ENCODE peak calls at places on chromosomes 1 and 21, in seven cellular contexts. One of them, this sample, is unnamed. For H3K36me3, the result is how much of the 10 kb centered on the place peaks cover.

GRCh38 chr1:157105988-157106812 is 6.6 kb upstream of the ETV3L start:
- DNase-seq in astrocyte: peak
- DNase-seq in HepG2: no peak
- DNase-seq in fibroblast of lung: peak
- DNase-seq in IMR-90: peak
- DNase-seq in GM23248: peak
- DNase-seq in kidney: no peak
- DNase-seq in this sample: no peak

GRCh38 chr1:168803696-168804510 is 74.9 kb upstream of the DPT start:
- DNase-seq in astrocyte: peak
- DNase-seq in HepG2: no peak
- DNase-seq in fibroblast of lung: no peak
- DNase-seq in IMR-90: no peak
- DNase-seq in GM23248: no peak
- DNase-seq in kidney: no peak
- DNase-seq in this sample: peak

GRCh38 chr1:177287996-177288395 is 117.2 kb downstream of the BRINP2 start:
- DNase-seq in astrocyte: peak
- DNase-seq in HepG2: no peak
- DNase-seq in fibroblast of lung: peak
- DNase-seq in IMR-90: peak
- DNase-seq in GM23248: no peak
- DNase-seq in kidney: no peak
- DNase-seq in this sample: no peak

GRCh38 chr1:115829947-115830346 is 11.0 kb downstream of the NHLH2 start:
- DNase-seq in astrocyte: no peak
- DNase-seq in HepG2: no peak
- DNase-seq in fibroblast of lung: no peak
- DNase-seq in IMR-90: no peak
- DNase-seq in GM23248: no peak
- DNase-seq in kidney: no peak
- DNase-seq in this sample: no peak

GRCh38 chr1:18342744-18343143 is 138.0 kb upstream of the KLHDC7A start:
- DNase-seq in astrocyte: no peak
- DNase-seq in HepG2: no peak
- DNase-seq in fibroblast of lung: no peak
- DNase-seq in IMR-90: no peak
- DNase-seq in GM23248: no peak
- DNase-seq in kidney: no peak
- DNase-seq in this sample: no peak

GRCh38 chr1:187513190-187513589 is 684.4 kb downstream of the PLA2G4A start:
- DNase-seq in astrocyte: no peak
- DNase-seq in HepG2: no peak
- DNase-seq in fibroblast of lung: no peak
- DNase-seq in IMR-90: no peak
- DNase-seq in GM23248: peak
- DNase-seq in kidney: no peak
- DNase-seq in this sample: no peak

GRCh38 chr1:109539676-109540075 is at the start of gene GPR61:
- DNase-seq in astrocyte: no peak
- DNase-seq in HepG2: no peak
- DNase-seq in fibroblast of lung: no peak
- DNase-seq in IMR-90: no peak
- DNase-seq in GM23248: no peak
- DNase-seq in kidney: no peak
- DNase-seq in this sample: no peak

GRCh38 chr21:16841917-16842316 is 670.9 kb upstream of the CXADR start:
- DNase-seq in astrocyte: no peak
- DNase-seq in HepG2: no peak
- DNase-seq in fibroblast of lung: no peak
- DNase-seq in IMR-90: no peak
- DNase-seq in GM23248: no peak
- DNase-seq in kidney: no peak
- DNase-seq in this sample: no peak

GRCh38 chr1:200493344-200493743 is 83.5 kb upstream of the ZNF281 start:
- DNase-seq in astrocyte: no peak
- DNase-seq in HepG2: no peak
- DNase-seq in fibroblast of lung: no peak
- DNase-seq in IMR-90: no peak
- DNase-seq in GM23248: no peak
- DNase-seq in kidney: no peak
- DNase-seq in this sample: no peak

GRCh38 chr1:17798011-17798410 is 42.9 kb downstream of the ACTL8 start:
- DNase-seq in astrocyte: no peak
- DNase-seq in HepG2: no peak
- DNase-seq in fibroblast of lung: no peak
- DNase-seq in IMR-90: no peak
- DNase-seq in GM23248: no peak
- DNase-seq in kidney: no peak
- DNase-seq in this sample: no peak

GRCh38 chr1:8283058-8283884 is 34.6 kb upstream of the SLC45A1 start:
- DNase-seq in astrocyte: no peak
- DNase-seq in HepG2: no peak
- DNase-seq in fibroblast of lung: no peak
- DNase-seq in IMR-90: no peak
- DNase-seq in GM23248: peak
- DNase-seq in kidney: no peak
- DNase-seq in this sample: no peak

GRCh38 chr1:84726593-84727275 is 36.5 kb upstream of the SSX2IP start:
- DNase-seq in astrocyte: peak
- DNase-seq in HepG2: no peak
- DNase-seq in fibroblast of lung: peak
- DNase-seq in IMR-90: peak
- DNase-seq in GM23248: peak
- DNase-seq in kidney: no peak
- DNase-seq in this sample: no peak

GRCh38 chr1:48498096-48498791 is 26.2 kb upstream of the SPATA6 start:
- DNase-seq in astrocyte: peak
- DNase-seq in HepG2: peak
- DNase-seq in fibroblast of lung: peak
- DNase-seq in IMR-90: peak
- DNase-seq in GM23248: peak
- DNase-seq in kidney: peak
- DNase-seq in this sample: peak

GRCh38 chr21:45262616-45263015 is 25.1 kb downstream of the POFUT2 start:
- DNase-seq in astrocyte: no peak
- DNase-seq in HepG2: no peak
- DNase-seq in fibroblast of lung: no peak
- DNase-seq in IMR-90: no peak
- DNase-seq in GM23248: no peak
- DNase-seq in kidney: peak
- DNase-seq in this sample: peak

GRCh38 chr1:93448292-93448982 is 519 bp downstream of the FNBP1L start:
- DNase-seq in astrocyte: peak
- DNase-seq in HepG2: peak
- DNase-seq in fibroblast of lung: no peak
- DNase-seq in IMR-90: no peak
- DNase-seq in GM23248: peak
- DNase-seq in kidney: peak
- DNase-seq in this sample: peak

GRCh38 chr1:209328178-209328577 is 255.3 kb upstream of the CAMK1G start:
- DNase-seq in astrocyte: no peak
- DNase-seq in HepG2: no peak
- DNase-seq in fibroblast of lung: no peak
- DNase-seq in IMR-90: no peak
- DNase-seq in GM23248: no peak
- DNase-seq in kidney: no peak
- DNase-seq in this sample: no peak

GRCh38 chr1:44464361-44464760 is 59.3 kb downstream of the RNF220 start:
- DNase-seq in astrocyte: peak
- DNase-seq in HepG2: no peak
- DNase-seq in fibroblast of lung: no peak
- DNase-seq in IMR-90: no peak
- DNase-seq in GM23248: no peak
- DNase-seq in kidney: no peak
- DNase-seq in this sample: no peak

GRCh38 chr1:205430631-205431305 is 8.9 kb upstream of the LEMD1 start:
- DNase-seq in astrocyte: peak
- DNase-seq in HepG2: no peak
- DNase-seq in fibroblast of lung: peak
- DNase-seq in IMR-90: peak
- DNase-seq in GM23248: peak
- DNase-seq in kidney: no peak
- DNase-seq in this sample: peak

GRCh38 chr1:65265296-65266271 is 43.8 kb upstream of the DNAJC6 start:
- DNase-seq in astrocyte: peak
- DNase-seq in HepG2: peak
- DNase-seq in fibroblast of lung: peak
- DNase-seq in IMR-90: no peak
- DNase-seq in GM23248: peak
- DNase-seq in kidney: peak
- DNase-seq in this sample: peak

GRCh38 chr1:67564193-67564592 is 120.8 kb upstream of the GADD45A start:
- DNase-seq in astrocyte: no peak
- DNase-seq in HepG2: no peak
- DNase-seq in fibroblast of lung: peak
- DNase-seq in IMR-90: peak
- DNase-seq in GM23248: peak
- DNase-seq in kidney: no peak
- DNase-seq in this sample: no peak

GRCh38 chr1:214473392-214473791 is 78.0 kb downstream of the PTPN14 start:
- DNase-seq in astrocyte: peak
- DNase-seq in HepG2: peak
- DNase-seq in fibroblast of lung: peak
- DNase-seq in IMR-90: peak
- DNase-seq in GM23248: peak
- DNase-seq in kidney: no peak
- DNase-seq in this sample: no peak

GRCh38 chr1:162003061-162003824 is 20.4 kb downstream of the OLFML2B start:
- DNase-seq in astrocyte: peak
- DNase-seq in HepG2: no peak
- DNase-seq in fibroblast of lung: peak
- DNase-seq in IMR-90: peak
- DNase-seq in GM23248: peak
- DNase-seq in kidney: peak
- DNase-seq in this sample: no peak

GRCh38 chr1:116340506-116341240 is 32.4 kb upstream of the ATP1A1 start:
- DNase-seq in astrocyte: no peak
- DNase-seq in HepG2: no peak
- DNase-seq in fibroblast of lung: no peak
- DNase-seq in IMR-90: no peak
- DNase-seq in GM23248: no peak
- DNase-seq in kidney: no peak
- DNase-seq in this sample: no peak

GRCh38 chr21:16363563-16363962 is 633.8 kb downstream of the USP25 start:
- DNase-seq in astrocyte: no peak
- DNase-seq in HepG2: no peak
- DNase-seq in fibroblast of lung: no peak
- DNase-seq in IMR-90: no peak
- DNase-seq in GM23248: no peak
- DNase-seq in kidney: no peak
- DNase-seq in this sample: no peak

GRCh38 chr1:230143534-230143933 is 76.5 kb downstream of the GALNT2 start:
- DNase-seq in astrocyte: no peak
- DNase-seq in HepG2: no peak
- DNase-seq in fibroblast of lung: no peak
- DNase-seq in IMR-90: no peak
- DNase-seq in GM23248: no peak
- DNase-seq in kidney: no peak
- DNase-seq in this sample: no peak

DNA sequence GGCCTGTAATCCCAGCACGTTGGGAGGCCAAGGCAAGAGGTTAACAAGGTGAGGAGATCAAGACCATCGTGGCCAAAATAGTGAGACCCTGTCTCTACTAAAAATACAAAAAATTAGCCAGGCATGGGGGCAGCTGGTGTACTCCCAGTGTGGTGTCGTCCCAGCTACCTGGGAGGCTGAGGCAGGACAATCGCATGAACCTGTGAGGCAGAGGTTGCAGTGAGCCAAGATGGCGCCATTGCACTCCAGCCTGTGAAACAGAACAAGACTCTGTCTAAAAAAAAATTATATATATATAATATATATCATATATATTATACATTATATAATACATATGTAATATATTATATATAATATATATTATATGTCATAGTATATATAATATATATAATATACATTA is 249.2 kb upstream of the TPTE start:
- DNase-seq in astrocyte: no peak
- DNase-seq in HepG2: peak
- DNase-seq in fibroblast of lung: peak
- DNase-seq in IMR-90: no peak
- DNase-seq in GM23248: peak
- DNase-seq in kidney: peak
- DNase-seq in this sample: no peak
- H3K9ac ChIP-seq in astrocyte: no peak
- H3K9ac ChIP-seq in HepG2: no peak
- H3K9ac ChIP-seq in fibroblast of lung: no peak
- H3K9ac ChIP-seq in IMR-90: no peak
- H3K9ac ChIP-seq in GM23248: no peak
- H3K9ac ChIP-seq in kidney: no peak
- H3K9ac ChIP-seq in this sample: no peak

GRCh38 chr1:53255031-53255430 is 16.7 kb upstream of the MAGOH start:
- DNase-seq in astrocyte: no peak
- DNase-seq in HepG2: no peak
- DNase-seq in fibroblast of lung: no peak
- DNase-seq in IMR-90: no peak
- DNase-seq in GM23248: peak
- DNase-seq in kidney: no peak
- DNase-seq in this sample: no peak
- H3K36me3 ChIP-seq in astrocyte: under half
- H3K36me3 ChIP-seq in HepG2: under half
- H3K36me3 ChIP-seq in fibroblast of lung: under half
- H3K36me3 ChIP-seq in IMR-90: under half
- H3K36me3 ChIP-seq in GM23248: under half
- H3K36me3 ChIP-seq in kidney: under half
- H3K36me3 ChIP-seq in this sample: under half

DNA sequence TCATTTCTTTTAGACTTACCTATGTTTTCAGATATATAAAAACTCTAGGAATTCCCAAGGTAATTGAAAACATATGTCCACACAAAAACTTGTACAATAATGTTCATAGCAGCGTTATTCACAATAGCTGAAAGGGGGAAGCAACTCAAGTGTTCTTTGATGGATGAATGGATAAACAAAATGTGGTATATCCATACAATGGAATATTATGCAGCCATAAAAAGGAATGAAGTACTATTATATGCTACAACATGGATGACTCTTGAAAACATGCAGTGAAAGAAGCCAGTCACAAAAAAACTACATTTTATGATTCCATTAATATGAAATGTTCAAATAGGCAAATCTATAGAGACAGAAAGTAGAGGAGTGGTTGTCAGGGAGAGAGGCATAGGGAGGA is 62.2 kb upstream of the WDR26 start:
- DNase-seq in astrocyte: no peak
- DNase-seq in HepG2: no peak
- DNase-seq in fibroblast of lung: no peak
- DNase-seq in IMR-90: no peak
- DNase-seq in GM23248: no peak
- DNase-seq in kidney: no peak
- DNase-seq in this sample: no peak
- H3K27ac ChIP-seq in astrocyte: no peak
- H3K27ac ChIP-seq in HepG2: no peak
- H3K27ac ChIP-seq in fibroblast of lung: no peak
- H3K27ac ChIP-seq in IMR-90: no peak
- H3K27ac ChIP-seq in GM23248: peak
- H3K27ac ChIP-seq in kidney: no peak
- H3K27ac ChIP-seq in this sample: no peak

DNA sequence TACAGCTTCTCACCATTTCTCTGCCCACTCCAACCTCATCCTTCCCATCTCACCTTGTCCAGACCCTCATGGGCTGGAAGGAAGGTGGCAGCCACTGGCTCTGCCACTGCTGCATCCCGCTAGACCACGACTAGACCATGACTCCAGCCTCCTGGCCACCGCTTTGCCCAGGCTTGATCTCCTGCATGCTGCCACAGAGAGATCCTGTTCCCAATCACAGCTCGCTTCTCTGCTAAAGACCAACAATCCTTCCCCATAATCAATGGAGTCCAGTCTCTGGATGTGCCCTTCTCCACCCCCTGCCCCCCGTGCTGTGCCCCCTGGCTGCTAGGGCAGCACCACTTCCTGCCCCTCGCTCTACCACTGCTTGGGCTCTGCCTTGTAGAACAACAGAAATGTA is 64.9 kb upstream of the DMRTB1 start:
- DNase-seq in astrocyte: no peak
- DNase-seq in HepG2: no peak
- DNase-seq in fibroblast of lung: no peak
- DNase-seq in IMR-90: no peak
- DNase-seq in GM23248: no peak
- DNase-seq in kidney: no peak
- DNase-seq in this sample: no peak
- H3K9ac ChIP-seq in astrocyte: no peak
- H3K9ac ChIP-seq in HepG2: no peak
- H3K9ac ChIP-seq in fibroblast of lung: no peak
- H3K9ac ChIP-seq in IMR-90: no peak
- H3K9ac ChIP-seq in GM23248: no peak
- H3K9ac ChIP-seq in kidney: no peak
- H3K9ac ChIP-seq in this sample: no peak